ENCODE peak calls at places on chromosomes 13 and 19, in nine cellular contexts. One of them, this sample, is unnamed.

GRCh38 chr13:102401755-102402154 is at the start of gene FGF14:
- DNase-seq in left lung: no peak
- DNase-seq in upper lobe of left lung: no peak
- DNase-seq in A549: no peak
- DNase-seq in HepG2: no peak
- DNase-seq in SJSA1: no peak
- DNase-seq in lung: no peak
- DNase-seq in cardiac muscle cell: no peak
- DNase-seq in GM23338: no peak
- DNase-seq in this sample: no peak

GRCh38 chr19:38635483-38636399 is 11.7 kb upstream of the ACTN4 start:
- DNase-seq in left lung: no peak
- DNase-seq in SJSA1: no peak
- DNase-seq in upper lobe of left lung: no peak
- DNase-seq in HepG2: no peak
- DNase-seq in cardiac muscle cell: no peak
- DNase-seq in A549: no peak
- DNase-seq in GM23338: no peak
- DNase-seq in lung: no peak
- DNase-seq in this sample: peak; percentile 79

GRCh38 chr19:46251415-46251814 is 21.9 kb downstream of the IGFL1 start:
- DNase-seq in A549: no peak
- DNase-seq in GM23338: no peak
- DNase-seq in HepG2: no peak
- DNase-seq in SJSA1: no peak
- DNase-seq in cardiac muscle cell: no peak
- DNase-seq in lung: no peak
- DNase-seq in upper lobe of left lung: no peak
- DNase-seq in left lung: no peak
- DNase-seq in this sample: no peak

GRCh38 chr19:41223431-41224234 is 4.6 kb downstream of the AXL start:
- DNase-seq in A549: peak; percentile 86
- DNase-seq in upper lobe of left lung: no peak
- DNase-seq in cardiac muscle cell: peak; percentile 29
- DNase-seq in HepG2: peak; percentile 57
- DNase-seq in SJSA1: peak; percentile 95
- DNase-seq in left lung: peak; percentile 78
- DNase-seq in lung: no peak
- DNase-seq in GM23338: peak; percentile 76
- DNase-seq in this sample: peak; percentile 96

GRCh38 chr13:24038846-24039330 is 121.6 kb upstream of the SPATA13 start:
- DNase-seq in A549: no peak
- DNase-seq in SJSA1: peak; percentile 35
- DNase-seq in GM23338: no peak
- DNase-seq in left lung: no peak
- DNase-seq in lung: peak; percentile 20
- DNase-seq in HepG2: peak; percentile 22
- DNase-seq in upper lobe of left lung: no peak
- DNase-seq in cardiac muscle cell: no peak
- DNase-seq in this sample: no peak

GRCh38 chr13:30103161-30103858 is 204.0 kb downstream of the KATNAL1 start:
- DNase-seq in left lung: no peak
- DNase-seq in GM23338: no peak
- DNase-seq in HepG2: no peak
- DNase-seq in lung: no peak
- DNase-seq in SJSA1: no peak
- DNase-seq in upper lobe of left lung: no peak
- DNase-seq in cardiac muscle cell: no peak
- DNase-seq in A549: no peak
- DNase-seq in this sample: no peak

GRCh38 chr13:114089751-114090400 is 42.5 kb downstream of the RASA3 start:
- DNase-seq in left lung: no peak
- DNase-seq in A549: no peak
- DNase-seq in cardiac muscle cell: no peak
- DNase-seq in GM23338: no peak
- DNase-seq in lung: no peak
- DNase-seq in upper lobe of left lung: no peak
- DNase-seq in SJSA1: no peak
- DNase-seq in HepG2: no peak
- DNase-seq in this sample: no peak

GRCh38 chr19:10262771-10263170 is 8.1 kb upstream of the ICAM1 start:
- DNase-seq in GM23338: no peak
- DNase-seq in upper lobe of left lung: no peak
- DNase-seq in left lung: no peak
- DNase-seq in HepG2: no peak
- DNase-seq in SJSA1: no peak
- DNase-seq in lung: no peak
- DNase-seq in cardiac muscle cell: no peak
- DNase-seq in A549: no peak
- DNase-seq in this sample: no peak

GRCh38 chr19:53867225-53868090 is at the start of gene MYADM:
- DNase-seq in SJSA1: peak; percentile 99
- DNase-seq in left lung: peak; percentile 99
- DNase-seq in upper lobe of left lung: peak; percentile 100
- DNase-seq in A549: peak; percentile 100
- DNase-seq in HepG2: peak; percentile 98
- DNase-seq in GM23338: peak; percentile 100
- DNase-seq in cardiac muscle cell: peak; percentile 99
- DNase-seq in lung: peak; percentile 99
- DNase-seq in this sample: peak; percentile 100

GRCh38 chr19:53868091-53868891 is 608 bp downstream of the MYADM start:
- DNase-seq in lung: peak; percentile 67
- DNase-seq in GM23338: peak; percentile 75
- DNase-seq in HepG2: peak; percentile 47
- DNase-seq in A549: peak; percentile 80
- DNase-seq in left lung: peak; percentile 92
- DNase-seq in cardiac muscle cell: peak; percentile 69
- DNase-seq in upper lobe of left lung: peak; percentile 89
- DNase-seq in SJSA1: peak; percentile 64
- DNase-seq in this sample: peak; percentile 88

GRCh38 chr19:53864308-53864836 is 3.3 kb upstream of the MYADM start:
- DNase-seq in HepG2: peak; percentile 99
- DNase-seq in cardiac muscle cell: no peak
- DNase-seq in upper lobe of left lung: no peak
- DNase-seq in left lung: no peak
- DNase-seq in GM23338: no peak
- DNase-seq in lung: no peak
- DNase-seq in A549: peak; percentile 93
- DNase-seq in SJSA1: no peak
- DNase-seq in this sample: no peak

GRCh38 chr19:53865918-53866696 is 1.6 kb upstream of the MYADM start:
- DNase-seq in GM23338: peak; percentile 85
- DNase-seq in HepG2: peak; percentile 68
- DNase-seq in SJSA1: peak; percentile 70
- DNase-seq in left lung: peak; percentile 96
- DNase-seq in upper lobe of left lung: peak; percentile 96
- DNase-seq in cardiac muscle cell: peak; percentile 90
- DNase-seq in lung: peak; percentile 70
- DNase-seq in A549: peak; percentile 92
- DNase-seq in this sample: peak; percentile 86

DNA sequence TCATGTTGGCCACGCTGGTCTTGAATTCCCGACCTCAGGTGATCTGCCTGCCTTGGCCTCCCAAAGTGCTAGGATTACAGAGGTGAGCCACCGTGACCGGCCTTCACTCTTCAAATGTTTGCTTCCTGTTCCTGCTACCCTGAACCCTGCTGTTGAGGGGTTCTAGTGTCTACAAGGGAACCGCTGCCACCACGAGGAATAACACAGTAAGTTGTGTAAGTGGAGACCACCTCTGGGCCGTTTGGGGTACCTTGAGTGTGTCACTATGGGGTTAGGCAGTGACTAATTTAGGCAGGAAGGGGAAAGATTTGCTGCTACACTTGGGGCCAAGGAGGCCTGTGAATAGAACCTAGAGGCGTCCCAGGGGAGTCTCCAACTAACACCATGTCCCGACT is 2.2 kb upstream of the MYADM start:
- DNase-seq in SJSA1: no peak
- DNase-seq in upper lobe of left lung: no peak
- DNase-seq in GM23338: no peak
- DNase-seq in HepG2: peak; percentile 76
- DNase-seq in lung: no peak
- DNase-seq in A549: no peak
- DNase-seq in cardiac muscle cell: no peak
- DNase-seq in left lung: no peak
- DNase-seq in this sample: no peak
- H3K27ac ChIP-seq in SJSA1: peak overlapping the region; percentile 99
- H3K27ac ChIP-seq in upper lobe of left lung: peak overlapping the region; percentile 91
- H3K27ac ChIP-seq in GM23338: peak overlapping the region; percentile 100
- H3K27ac ChIP-seq in HepG2: peak overlapping the region; percentile 100
- H3K27ac ChIP-seq in lung: no peak overlapping the region
- H3K27ac ChIP-seq in A549: peak overlapping the region; percentile 94
- H3K27ac ChIP-seq in cardiac muscle cell: peak overlapping the region; percentile 91
- H3K27ac ChIP-seq in left lung: peak overlapping the region; percentile 95
- H3K27ac ChIP-seq in this sample: peak overlapping the region; percentile 92

GRCh38 chr13:47678201-47678963 is 322.7 kb downstream of the SUCLA2 start:
- DNase-seq in upper lobe of left lung: no peak
- DNase-seq in HepG2: no peak
- DNase-seq in left lung: no peak
- DNase-seq in GM23338: no peak
- DNase-seq in cardiac muscle cell: no peak
- DNase-seq in lung: no peak
- DNase-seq in SJSA1: no peak
- DNase-seq in A549: no peak
- DNase-seq in this sample: no peak

GRCh38 chr13:47672245-47672975 is 328.7 kb downstream of the SUCLA2 start:
- DNase-seq in SJSA1: no peak
- DNase-seq in upper lobe of left lung: no peak
- DNase-seq in left lung: no peak
- DNase-seq in lung: no peak
- DNase-seq in HepG2: no peak
- DNase-seq in cardiac muscle cell: no peak
- DNase-seq in A549: no peak
- DNase-seq in GM23338: no peak
- DNase-seq in this sample: no peak

GRCh38 chr13:47672982-47673670 is 327.9 kb downstream of the SUCLA2 start:
- DNase-seq in left lung: no peak
- DNase-seq in cardiac muscle cell: no peak
- DNase-seq in GM23338: no peak
- DNase-seq in upper lobe of left lung: no peak
- DNase-seq in lung: no peak
- DNase-seq in SJSA1: no peak
- DNase-seq in HepG2: no peak
- DNase-seq in A549: no peak
- DNase-seq in this sample: no peak

GRCh38 chr13:47679391-47679790 is 321.7 kb downstream of the SUCLA2 start:
- DNase-seq in left lung: no peak
- DNase-seq in A549: no peak
- DNase-seq in SJSA1: no peak
- DNase-seq in HepG2: no peak
- DNase-seq in GM23338: no peak
- DNase-seq in lung: no peak
- DNase-seq in upper lobe of left lung: no peak
- DNase-seq in cardiac muscle cell: no peak
- DNase-seq in this sample: no peak

DNA sequence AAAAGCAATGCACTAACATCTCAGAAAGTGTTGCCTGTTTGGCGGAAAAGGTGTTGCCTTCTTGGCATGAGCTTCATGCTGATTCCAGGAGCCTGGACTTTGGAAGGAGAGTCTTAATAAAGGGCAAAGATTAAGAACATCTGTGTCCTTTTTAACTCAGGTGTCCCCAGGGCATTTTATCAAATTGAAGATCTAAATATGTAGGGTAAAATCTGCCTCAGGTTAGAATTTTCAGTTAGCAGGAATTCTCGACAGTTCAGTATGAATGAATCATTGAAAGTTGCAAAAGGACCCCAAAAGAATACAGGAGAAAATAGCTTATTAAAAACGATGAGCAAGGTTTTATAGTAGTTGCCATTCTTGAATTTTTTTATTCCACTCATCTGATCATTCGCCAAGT is 325.2 kb downstream of the SUCLA2 start:
- DNase-seq in cardiac muscle cell: no peak
- DNase-seq in HepG2: no peak
- DNase-seq in lung: no peak
- DNase-seq in GM23338: no peak
- DNase-seq in A549: no peak
- DNase-seq in SJSA1: no peak
- DNase-seq in left lung: no peak
- DNase-seq in upper lobe of left lung: no peak
- DNase-seq in this sample: no peak
- H3K27ac ChIP-seq in cardiac muscle cell: no peak overlapping the region
- H3K27ac ChIP-seq in HepG2: no peak overlapping the region
- H3K27ac ChIP-seq in lung: no peak overlapping the region
- H3K27ac ChIP-seq in GM23338: no peak overlapping the region
- H3K27ac ChIP-seq in A549: no peak overlapping the region
- H3K27ac ChIP-seq in SJSA1: no peak overlapping the region
- H3K27ac ChIP-seq in left lung: no peak overlapping the region
- H3K27ac ChIP-seq in upper lobe of left lung: no peak overlapping the region
- H3K27ac ChIP-seq in this sample: no peak overlapping the region

GRCh38 chr19:15244106-15244803 is 12.0 kb upstream of the EPHX3 start:
- DNase-seq in left lung: no peak
- DNase-seq in cardiac muscle cell: no peak
- DNase-seq in SJSA1: no peak
- DNase-seq in lung: no peak
- DNase-seq in upper lobe of left lung: no peak
- DNase-seq in HepG2: no peak
- DNase-seq in GM23338: no peak
- DNase-seq in A549: no peak
- DNase-seq in this sample: no peak

GRCh38 chr19:15244808-15245207 is 12.6 kb upstream of the EPHX3 start:
- DNase-seq in SJSA1: no peak
- DNase-seq in left lung: no peak
- DNase-seq in upper lobe of left lung: no peak
- DNase-seq in GM23338: no peak
- DNase-seq in cardiac muscle cell: no peak
- DNase-seq in A549: no peak
- DNase-seq in HepG2: no peak
- DNase-seq in lung: no peak
- DNase-seq in this sample: no peak

GRCh38 chr19:15246198-15246481 is 13.9 kb upstream of the EPHX3 start:
- DNase-seq in GM23338: no peak
- DNase-seq in upper lobe of left lung: no peak
- DNase-seq in SJSA1: no peak
- DNase-seq in lung: no peak
- DNase-seq in left lung: no peak
- DNase-seq in cardiac muscle cell: no peak
- DNase-seq in A549: no peak
- DNase-seq in HepG2: no peak
- DNase-seq in this sample: no peak

GRCh38 chr19:15247107-15248014 is 15.1 kb upstream of the EPHX3 start:
- DNase-seq in HepG2: peak; percentile 70
- DNase-seq in upper lobe of left lung: no peak
- DNase-seq in left lung: no peak
- DNase-seq in A549: no peak
- DNase-seq in cardiac muscle cell: no peak
- DNase-seq in GM23338: no peak
- DNase-seq in lung: no peak
- DNase-seq in SJSA1: no peak
- DNase-seq in this sample: no peak

GRCh38 chr19:15245370-15246197 is 13.3 kb upstream of the EPHX3 start:
- DNase-seq in lung: no peak
- DNase-seq in SJSA1: no peak
- DNase-seq in cardiac muscle cell: no peak
- DNase-seq in GM23338: no peak
- DNase-seq in upper lobe of left lung: no peak
- DNase-seq in A549: no peak
- DNase-seq in left lung: no peak
- DNase-seq in HepG2: no peak
- DNase-seq in this sample: no peak
- H3K27ac ChIP-seq in lung: no peak overlapping the region
- H3K27ac ChIP-seq in SJSA1: no peak overlapping the region
- H3K27ac ChIP-seq in cardiac muscle cell: peak overlapping the region; percentile 23
- H3K27ac ChIP-seq in GM23338: no peak overlapping the region
- H3K27ac ChIP-seq in upper lobe of left lung: peak overlapping the region; percentile 47
- H3K27ac ChIP-seq in A549: no peak overlapping the region
- H3K27ac ChIP-seq in left lung: peak overlapping the region; percentile 16
- H3K27ac ChIP-seq in HepG2: no peak overlapping the region
- H3K27ac ChIP-seq in this sample: no peak overlapping the region

GRCh38 chr19:2111425-2111824 is 14.7 kb downstream of the IZUMO4 start:
- DNase-seq in upper lobe of left lung: peak; percentile 78
- DNase-seq in lung: no peak
- DNase-seq in HepG2: no peak
- DNase-seq in SJSA1: no peak
- DNase-seq in left lung: peak; percentile 71
- DNase-seq in A549: no peak
- DNase-seq in GM23338: no peak
- DNase-seq in cardiac muscle cell: no peak
- DNase-seq in this sample: no peak

GRCh38 chr19:2113436-2114211 is 16.9 kb downstream of the IZUMO4 start:
- DNase-seq in lung: no peak
- DNase-seq in SJSA1: no peak
- DNase-seq in GM23338: no peak
- DNase-seq in upper lobe of left lung: peak; percentile 64
- DNase-seq in A549: no peak
- DNase-seq in HepG2: no peak
- DNase-seq in left lung: no peak
- DNase-seq in cardiac muscle cell: no peak
- DNase-seq in this sample: no peak

GRCh38 chr19:2114218-2114617 is 17.5 kb downstream of the IZUMO4 start:
- DNase-seq in HepG2: no peak
- DNase-seq in GM23338: no peak
- DNase-seq in lung: no peak
- DNase-seq in SJSA1: no peak
- DNase-seq in left lung: no peak
- DNase-seq in cardiac muscle cell: no peak
- DNase-seq in A549: no peak
- DNase-seq in upper lobe of left lung: peak; percentile 57
- DNase-seq in this sample: no peak

GRCh38 chr19:2111886-2112285 is 15.2 kb downstream of the IZUMO4 start:
- DNase-seq in GM23338: no peak
- DNase-seq in A549: no peak
- DNase-seq in SJSA1: no peak
- DNase-seq in lung: no peak
- DNase-seq in HepG2: no peak
- DNase-seq in cardiac muscle cell: no peak
- DNase-seq in left lung: no peak
- DNase-seq in upper lobe of left lung: peak; percentile 61
- DNase-seq in this sample: no peak

DNA sequence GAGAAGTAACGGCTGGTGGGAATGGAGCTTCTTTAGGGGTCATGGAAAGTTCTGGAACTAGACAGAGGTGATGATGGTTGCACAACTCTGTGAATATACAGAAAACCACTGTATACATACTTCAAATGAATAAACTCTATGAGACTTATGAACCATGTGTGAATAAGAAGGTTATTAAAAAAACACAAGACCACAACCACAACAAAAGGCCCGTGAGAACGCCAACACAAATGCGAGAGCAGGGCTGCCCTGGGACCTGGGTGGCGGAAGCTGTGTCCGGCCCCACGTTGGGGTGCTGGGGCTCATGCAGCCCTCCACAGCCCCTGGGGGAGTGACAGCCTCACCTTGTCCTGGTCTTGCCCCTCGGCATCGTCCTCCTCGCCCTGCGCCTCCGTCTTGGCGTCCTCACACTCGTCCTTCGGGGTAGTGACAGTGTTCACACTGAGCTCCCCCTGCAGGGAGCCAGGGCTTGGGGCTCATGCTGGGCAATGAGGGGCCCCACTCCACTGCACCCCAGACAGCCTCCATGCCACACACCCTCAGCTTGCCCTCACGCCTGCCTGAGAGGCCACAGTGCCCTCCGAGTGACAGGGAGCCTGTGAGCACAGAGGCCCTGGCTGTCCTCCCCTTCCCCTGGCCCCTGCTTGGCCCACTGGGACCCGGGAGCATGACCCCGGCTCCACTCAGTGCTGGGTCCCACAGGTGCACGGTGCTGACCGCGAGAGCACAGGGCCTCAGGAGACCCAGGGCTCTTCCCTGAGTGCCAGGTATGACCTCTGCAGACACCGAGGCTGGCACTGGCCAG is 16.0 kb downstream of the IZUMO4 start:
- DNase-seq in left lung: no peak
- DNase-seq in GM23338: no peak
- DNase-seq in cardiac muscle cell: no peak
- DNase-seq in SJSA1: no peak
- DNase-seq in A549: no peak
- DNase-seq in lung: no peak
- DNase-seq in upper lobe of left lung: peak; percentile 75
- DNase-seq in HepG2: no peak
- DNase-seq in this sample: no peak
- H3K27ac ChIP-seq in left lung: no peak overlapping the region
- H3K27ac ChIP-seq in GM23338: no peak overlapping the region
- H3K27ac ChIP-seq in cardiac muscle cell: no peak overlapping the region
- H3K27ac ChIP-seq in SJSA1: no peak overlapping the region
- H3K27ac ChIP-seq in A549: no peak overlapping the region
- H3K27ac ChIP-seq in lung: no peak overlapping the region
- H3K27ac ChIP-seq in upper lobe of left lung: no peak overlapping the region
- H3K27ac ChIP-seq in HepG2: no peak overlapping the region
- H3K27ac ChIP-seq in this sample: no peak overlapping the region